ENCODE peak calls at places on chromosomes 1 and 21, in seven cellular contexts. One of them, this sample, is unnamed.

GRCh38 chr1:219518168-219518905 is 94.6 kb downstream of the ZC3H11B start:
- DNase-seq in GM23338: no peak
- DNase-seq in stimulated activated CD4-positive, alpha-beta T cell treated with anti-CD3 and anti-CD28 coated beads, TNF-alpha, amount 100 ng/mL, for 1 hour: no peak
- DNase-seq in psoas muscle: no peak
- DNase-seq in smooth muscle cell of the brain vasculature: peak
- DNase-seq in NCI-H345: no peak
- DNase-seq in NCI-H524: no peak
- DNase-seq in this sample: no peak

GRCh38 chr1:203381151-203381751 is 30.3 kb upstream of the FMOD start:
- DNase-seq in GM23338: no peak
- DNase-seq in stimulated activated CD4-positive, alpha-beta T cell treated with anti-CD3 and anti-CD28 coated beads, TNF-alpha, amount 100 ng/mL, for 1 hour: no peak
- DNase-seq in psoas muscle: no peak
- DNase-seq in smooth muscle cell of the brain vasculature: no peak
- DNase-seq in NCI-H345: no peak
- DNase-seq in NCI-H524: no peak
- DNase-seq in this sample: peak

GRCh38 chr1:29179641-29180184 is 2.0 kb downstream of the SRSF4 start:
- DNase-seq in GM23338: no peak
- DNase-seq in stimulated activated CD4-positive, alpha-beta T cell treated with anti-CD3 and anti-CD28 coated beads, TNF-alpha, amount 100 ng/mL, for 1 hour: no peak
- DNase-seq in psoas muscle: no peak
- DNase-seq in smooth muscle cell of the brain vasculature: no peak
- DNase-seq in NCI-H345: no peak
- DNase-seq in NCI-H524: no peak
- DNase-seq in this sample: no peak

GRCh38 chr1:198650506-198650905 is 11.7 kb downstream of the PTPRC start:
- DNase-seq in GM23338: no peak
- DNase-seq in stimulated activated CD4-positive, alpha-beta T cell treated with anti-CD3 and anti-CD28 coated beads, TNF-alpha, amount 100 ng/mL, for 1 hour: no peak
- DNase-seq in psoas muscle: no peak
- DNase-seq in smooth muscle cell of the brain vasculature: no peak
- DNase-seq in NCI-H345: no peak
- DNase-seq in NCI-H524: no peak
- DNase-seq in this sample: no peak

GRCh38 chr1:209883341-209883971 is 54.6 kb upstream of the SYT14 start:
- DNase-seq in GM23338: no peak
- DNase-seq in stimulated activated CD4-positive, alpha-beta T cell treated with anti-CD3 and anti-CD28 coated beads, TNF-alpha, amount 100 ng/mL, for 1 hour: no peak
- DNase-seq in psoas muscle: no peak
- DNase-seq in smooth muscle cell of the brain vasculature: no peak
- DNase-seq in NCI-H345: no peak
- DNase-seq in NCI-H524: no peak
- DNase-seq in this sample: no peak

GRCh38 chr1:24392604-24392946 is 21.0 kb downstream of the STPG1 start:
- DNase-seq in GM23338: no peak
- DNase-seq in stimulated activated CD4-positive, alpha-beta T cell treated with anti-CD3 and anti-CD28 coated beads, TNF-alpha, amount 100 ng/mL, for 1 hour: no peak
- DNase-seq in psoas muscle: no peak
- DNase-seq in smooth muscle cell of the brain vasculature: no peak
- DNase-seq in NCI-H345: no peak
- DNase-seq in NCI-H524: no peak
- DNase-seq in this sample: no peak

GRCh38 chr1:218025454-218025853 is 259.6 kb upstream of the RRP15 start:
- DNase-seq in GM23338: no peak
- DNase-seq in stimulated activated CD4-positive, alpha-beta T cell treated with anti-CD3 and anti-CD28 coated beads, TNF-alpha, amount 100 ng/mL, for 1 hour: no peak
- DNase-seq in psoas muscle: no peak
- DNase-seq in smooth muscle cell of the brain vasculature: no peak
- DNase-seq in NCI-H345: no peak
- DNase-seq in NCI-H524: no peak
- DNase-seq in this sample: no peak

GRCh38 chr1:171794085-171794484 is 12.6 kb downstream of the METTL13 start:
- DNase-seq in GM23338: no peak
- DNase-seq in stimulated activated CD4-positive, alpha-beta T cell treated with anti-CD3 and anti-CD28 coated beads, TNF-alpha, amount 100 ng/mL, for 1 hour: peak
- DNase-seq in psoas muscle: no peak
- DNase-seq in smooth muscle cell of the brain vasculature: no peak
- DNase-seq in NCI-H345: no peak
- DNase-seq in NCI-H524: no peak
- DNase-seq in this sample: no peak

GRCh38 chr1:10843697-10844096 is 47.3 kb upstream of the CASZ1 start:
- DNase-seq in GM23338: no peak
- DNase-seq in stimulated activated CD4-positive, alpha-beta T cell treated with anti-CD3 and anti-CD28 coated beads, TNF-alpha, amount 100 ng/mL, for 1 hour: no peak
- DNase-seq in psoas muscle: no peak
- DNase-seq in smooth muscle cell of the brain vasculature: no peak
- DNase-seq in NCI-H345: no peak
- DNase-seq in NCI-H524: no peak
- DNase-seq in this sample: no peak

GRCh38 chr1:54407957-54408700 is 1.9 kb upstream of the SSBP3 start:
- DNase-seq in GM23338: peak
- DNase-seq in stimulated activated CD4-positive, alpha-beta T cell treated with anti-CD3 and anti-CD28 coated beads, TNF-alpha, amount 100 ng/mL, for 1 hour: no peak
- DNase-seq in psoas muscle: peak
- DNase-seq in smooth muscle cell of the brain vasculature: no peak
- DNase-seq in NCI-H345: no peak
- DNase-seq in NCI-H524: no peak
- DNase-seq in this sample: peak

GRCh38 chr21:46596201-46596600 is 8.7 kb downstream of the S100B start:
- DNase-seq in GM23338: no peak
- DNase-seq in stimulated activated CD4-positive, alpha-beta T cell treated with anti-CD3 and anti-CD28 coated beads, TNF-alpha, amount 100 ng/mL, for 1 hour: no peak
- DNase-seq in psoas muscle: no peak
- DNase-seq in smooth muscle cell of the brain vasculature: no peak
- DNase-seq in NCI-H345: no peak
- DNase-seq in NCI-H524: no peak
- DNase-seq in this sample: no peak

GRCh38 chr1:54997711-54997986 is 1.1 kb upstream of the BSND start:
- DNase-seq in GM23338: peak
- DNase-seq in stimulated activated CD4-positive, alpha-beta T cell treated with anti-CD3 and anti-CD28 coated beads, TNF-alpha, amount 100 ng/mL, for 1 hour: no peak
- DNase-seq in psoas muscle: no peak
- DNase-seq in smooth muscle cell of the brain vasculature: no peak
- DNase-seq in NCI-H345: no peak
- DNase-seq in NCI-H524: no peak
- DNase-seq in this sample: peak

GRCh38 chr1:159927887-159928431 is 2.7 kb upstream of the TAGLN2 start:
- DNase-seq in GM23338: no peak
- DNase-seq in stimulated activated CD4-positive, alpha-beta T cell treated with anti-CD3 and anti-CD28 coated beads, TNF-alpha, amount 100 ng/mL, for 1 hour: no peak
- DNase-seq in psoas muscle: no peak
- DNase-seq in smooth muscle cell of the brain vasculature: no peak
- DNase-seq in NCI-H345: no peak
- DNase-seq in NCI-H524: peak
- DNase-seq in this sample: no peak

GRCh38 chr21:25895565-25896205 is 160.9 kb downstream of the GABPA start:
- DNase-seq in GM23338: peak
- DNase-seq in stimulated activated CD4-positive, alpha-beta T cell treated with anti-CD3 and anti-CD28 coated beads, TNF-alpha, amount 100 ng/mL, for 1 hour: no peak
- DNase-seq in psoas muscle: no peak
- DNase-seq in smooth muscle cell of the brain vasculature: no peak
- DNase-seq in NCI-H345: peak
- DNase-seq in NCI-H524: peak
- DNase-seq in this sample: peak

GRCh38 chr1:6329392-6329791 is 64.2 kb downstream of the ACOT7 start:
- DNase-seq in GM23338: no peak
- DNase-seq in stimulated activated CD4-positive, alpha-beta T cell treated with anti-CD3 and anti-CD28 coated beads, TNF-alpha, amount 100 ng/mL, for 1 hour: no peak
- DNase-seq in psoas muscle: no peak
- DNase-seq in smooth muscle cell of the brain vasculature: no peak
- DNase-seq in NCI-H345: no peak
- DNase-seq in NCI-H524: no peak
- DNase-seq in this sample: no peak

GRCh38 chr1:245715970-245716369 is 561.2 kb downstream of the KIF26B start:
- DNase-seq in GM23338: no peak
- DNase-seq in stimulated activated CD4-positive, alpha-beta T cell treated with anti-CD3 and anti-CD28 coated beads, TNF-alpha, amount 100 ng/mL, for 1 hour: no peak
- DNase-seq in psoas muscle: no peak
- DNase-seq in smooth muscle cell of the brain vasculature: no peak
- DNase-seq in NCI-H345: no peak
- DNase-seq in NCI-H524: no peak
- DNase-seq in this sample: no peak

GRCh38 chr21:32347351-32347750 is 45.5 kb downstream of the URB1 start:
- DNase-seq in GM23338: no peak
- DNase-seq in stimulated activated CD4-positive, alpha-beta T cell treated with anti-CD3 and anti-CD28 coated beads, TNF-alpha, amount 100 ng/mL, for 1 hour: no peak
- DNase-seq in psoas muscle: no peak
- DNase-seq in smooth muscle cell of the brain vasculature: no peak
- DNase-seq in NCI-H345: no peak
- DNase-seq in NCI-H524: no peak
- DNase-seq in this sample: no peak

GRCh38 chr1:227558807-227559186 is 4.6 kb upstream of the ZNF678 start:
- DNase-seq in GM23338: no peak
- DNase-seq in stimulated activated CD4-positive, alpha-beta T cell treated with anti-CD3 and anti-CD28 coated beads, TNF-alpha, amount 100 ng/mL, for 1 hour: no peak
- DNase-seq in psoas muscle: no peak
- DNase-seq in smooth muscle cell of the brain vasculature: no peak
- DNase-seq in NCI-H345: no peak
- DNase-seq in NCI-H524: no peak
- DNase-seq in this sample: no peak

GRCh38 chr1:224726783-224727182 is 110.7 kb downstream of the CNIH3 start:
- DNase-seq in GM23338: no peak
- DNase-seq in stimulated activated CD4-positive, alpha-beta T cell treated with anti-CD3 and anti-CD28 coated beads, TNF-alpha, amount 100 ng/mL, for 1 hour: no peak
- DNase-seq in psoas muscle: no peak
- DNase-seq in smooth muscle cell of the brain vasculature: peak
- DNase-seq in NCI-H345: no peak
- DNase-seq in NCI-H524: no peak
- DNase-seq in this sample: no peak

GRCh38 chr1:226982451-226983177 is 42.5 kb downstream of the COQ8A start:
- DNase-seq in GM23338: no peak
- DNase-seq in stimulated activated CD4-positive, alpha-beta T cell treated with anti-CD3 and anti-CD28 coated beads, TNF-alpha, amount 100 ng/mL, for 1 hour: no peak
- DNase-seq in psoas muscle: peak
- DNase-seq in smooth muscle cell of the brain vasculature: no peak
- DNase-seq in NCI-H345: no peak
- DNase-seq in NCI-H524: no peak
- DNase-seq in this sample: no peak

This sample was measured in RPMI8226.